ENCODE peak calls at places on chromosomes 2 and 18, in four cellular contexts. D is spleen, S is NCI-H1105, H is pons. Q is an unnamed sample.

GRCh38 chr2:79370976-79371550 is 141.8 kb upstream of the CTNNA2 start:
- DNase-seq in D (no peak), S (no peak), H (no peak), Q (no peak)

GRCh38 chr18:45325791-45326190 is 289.5 kb upstream of the SLC14A2 start:
- DNase-seq in D (no peak), S (no peak), H (no peak), Q (no peak)

GRCh38 chr18:66752733-66753132 is 148.8 kb upstream of the CDH19 start:
- DNase-seq in D (no peak), S (no peak), H (no peak), Q (no peak)

GRCh38 chr2:235854276-235854675 is 313.9 kb downstream of the GBX2 start:
- DNase-seq in D (peak), S (no peak), H (no peak), Q (no peak)

GRCh38 chr2:222613715-222614331 is 42.1 kb downstream of the FARSB start:
- DNase-seq in D (no peak), S (peak), H (peak), Q (no peak)

GRCh38 chr2:70124983-70125480 is 37.8 kb downstream of the PCBP1 start:
- DNase-seq in D (peak), S (peak), H (peak), Q (peak)

GRCh38 chr2:184555352-184555751 is 43.0 kb upstream of the ZNF804A start:
- DNase-seq in D (no peak), S (no peak), H (no peak), Q (no peak)

GRCh38 chr18:26336572-26336971 is 110.3 kb downstream of the TAF4B start:
- DNase-seq in D (no peak), S (no peak), H (no peak), Q (no peak)

Q was measured in kidney.